ENCODE peak calls at places on chromosomes 16 and 17, in four cellular contexts. B is heart left ventricle; W is Panc1; T is CD8-positive, alpha-beta T cell. Y is an unnamed sample.

GRCh38 chr16:60110531-60110930 is 1376.4 kb upstream of the GOT2 start:
- DNase-seq in B (no peak), W (no peak), T (no peak), Y (no peak)

GRCh38 chr16:1552129-1552528 is 18.7 kb downstream of the TMEM204 start:
- DNase-seq in B (no peak), W (no peak), T (no peak), Y (no peak)

GRCh38 chr17:12415031-12415430 is 250.7 kb upstream of the MYOCD start:
- DNase-seq in B (no peak), W (no peak), T (no peak), Y (peak)

GRCh38 chr17:48816774-48817590 is at the start of gene TTLL6:
- DNase-seq in B (peak), W (no peak), T (peak), Y (no peak)

GRCh38 chr16:80015566-80015965 is 415.0 kb upstream of the MAF start:
- DNase-seq in B (no peak), W (no peak), T (no peak), Y (no peak)

GRCh38 chr17:64491995-64492394 is 4.9 kb downstream of the POLG2 start:
- DNase-seq in B (no peak), W (no peak), T (no peak), Y (no peak)

GRCh38 chr16:84616515-84616914 is 1.4 kb downstream of the COTL1 start:
- DNase-seq in B (no peak), W (no peak), T (peak), Y (no peak)

GRCh38 chr17:45261577-45262515 is at the start of gene SPATA32:
- DNase-seq in B (peak), W (no peak), T (peak), Y (no peak)

GRCh38 chr16:77273-77806 is 685 bp upstream of the MPG start:
- DNase-seq in B (peak), W (no peak), T (peak), Y (no peak)

GRCh38 chr17:48910370-48910769 is 2.2 kb downstream of the UBE2Z start:
- DNase-seq in B (no peak), W (no peak), T (no peak), Y (no peak)

GRCh38 chr16:54175552-54176375 is 110.8 kb downstream of the IRX3 start:
- DNase-seq in B (no peak), W (no peak), T (no peak), Y (no peak)
- TF ChIP-seq CTCF in B (no peak), W (no peak), T (no peak), Y (no peak)

GRCh38 chr16:89257757-89258465 is 40.4 kb downstream of the ZNF778 start:
- DNase-seq in B (no peak), W (no peak), T (no peak), Y (no peak)
- H3K4me3 ChIP-seq in B (no peak), W (peak), T (peak), Y (no peak)

DNA sequence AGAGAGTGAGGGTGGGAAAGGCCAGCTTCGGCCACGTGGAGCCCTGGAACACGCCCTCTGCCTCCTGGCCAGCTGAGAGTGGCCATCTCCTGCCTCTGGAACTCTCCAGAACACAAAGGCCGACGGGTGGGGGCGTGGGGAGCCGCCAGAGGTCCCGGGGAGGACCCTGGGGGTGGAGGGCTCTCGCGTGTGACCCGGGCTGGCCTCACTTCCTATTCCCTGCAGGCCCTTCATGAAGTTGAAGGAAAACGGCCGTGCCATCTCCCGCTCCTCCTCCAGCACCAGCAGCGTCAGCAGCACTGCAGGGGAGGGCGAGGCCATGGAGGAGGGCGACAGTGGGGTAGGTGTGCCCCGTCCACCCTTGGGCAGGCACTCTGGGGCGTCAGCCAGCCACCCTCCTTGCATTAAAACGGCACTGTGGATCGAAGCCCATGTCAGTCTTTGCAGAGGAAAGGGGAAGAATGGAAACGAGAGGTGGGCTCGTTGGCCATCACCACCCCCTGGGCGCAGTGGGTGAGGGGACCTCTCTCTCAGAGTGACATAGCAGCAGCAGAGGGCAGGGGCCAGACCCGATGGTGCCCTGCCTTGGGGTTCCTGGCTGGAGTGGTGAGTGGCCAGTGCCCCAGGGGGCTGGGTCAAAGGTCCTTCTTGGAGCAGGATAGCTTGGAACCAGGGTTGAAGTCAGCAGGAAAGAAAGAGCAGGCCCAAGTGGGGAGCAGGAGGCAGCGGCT is 37.1 kb downstream of the OR1D5 start:
- DNase-seq in B (no peak), W (no peak), T (no peak), Y (no peak)
- TF ChIP-seq CTCF in B (no peak), W (no peak), T (no peak), Y (no peak)

GRCh38 chr16:69069504-69069903 is 35.9 kb upstream of the HAS3 start:
- DNase-seq in B (no peak), W (no peak), T (no peak), Y (no peak)

GRCh38 chr16:69071036-69071435 is 34.4 kb upstream of the HAS3 start:
- DNase-seq in B (no peak), W (no peak), T (no peak), Y (no peak)

GRCh38 chr16:69073181-69073669 is 32.2 kb upstream of the HAS3 start:
- DNase-seq in B (no peak), W (peak), T (no peak), Y (peak)

GRCh38 chr16:69077251-69077650 is 28.2 kb upstream of the HAS3 start:
- DNase-seq in B (no peak), W (peak), T (no peak), Y (no peak)

DNA sequence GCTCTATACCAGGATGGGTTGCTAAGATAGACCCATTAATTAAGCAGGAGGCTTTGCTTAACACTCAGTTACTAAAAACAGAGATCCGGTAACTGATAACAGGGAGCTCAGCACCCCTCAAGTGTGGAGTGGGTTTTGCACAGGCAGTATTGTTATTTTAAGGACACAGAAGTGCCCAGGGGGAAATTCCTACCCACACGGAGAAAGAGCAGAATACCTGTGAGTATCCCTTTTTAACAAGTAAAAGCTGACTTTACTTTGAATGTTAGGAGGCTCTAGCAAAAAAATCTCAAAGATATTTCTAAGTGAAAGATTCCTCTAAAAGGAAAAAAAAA is 32.8 kb upstream of the HAS3 start:
- DNase-seq in B (no peak), W (no peak), T (no peak), Y (no peak)
- H3K4me3 ChIP-seq in B (no peak), W (no peak), T (no peak), Y (no peak)

DNA sequence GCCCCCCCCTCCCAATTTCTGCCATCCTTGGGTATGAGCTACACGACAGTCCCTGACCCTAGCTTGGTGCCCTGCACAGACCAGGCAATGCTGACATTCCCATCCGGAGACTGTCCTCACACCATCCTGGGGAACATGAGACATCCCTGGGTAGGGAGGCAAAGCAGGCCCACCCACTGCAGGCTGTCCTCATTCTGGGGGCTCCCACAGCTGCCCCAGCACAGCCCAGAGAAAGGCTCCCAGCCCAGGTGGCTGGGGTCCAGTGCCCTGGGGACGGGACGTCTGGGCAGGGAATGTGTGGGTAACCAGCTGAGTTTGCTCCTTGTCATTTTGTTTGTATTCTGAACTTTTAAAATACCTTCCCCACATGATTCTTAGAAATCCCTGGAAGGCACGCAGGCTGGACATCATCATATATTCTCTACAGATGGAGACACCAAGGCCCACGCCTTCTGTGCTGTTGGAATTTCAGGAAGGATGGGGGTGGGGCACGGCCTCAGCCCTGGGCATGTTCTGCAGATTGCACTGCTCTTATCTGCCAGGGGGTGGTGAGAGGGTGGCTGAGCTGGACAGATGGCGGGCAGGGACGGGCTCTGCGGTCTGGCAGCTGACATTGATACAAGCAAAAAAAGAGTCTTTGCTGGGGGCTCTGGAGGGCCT is 28.5 kb downstream of the LRRC75A start:
- DNase-seq in B (peak), W (no peak), T (no peak), Y (no peak)
- TF ChIP-seq CTCF in B (peak), W (no peak), T (no peak), Y (peak)

GRCh38 chr17:81342700-81343070 is 47.6 kb upstream of the SLC38A10 start:
- DNase-seq in B (no peak), W (no peak), T (no peak), Y (no peak)

GRCh38 chr17:81342062-81342699 is 47.1 kb upstream of the SLC38A10 start:
- DNase-seq in B (no peak), W (no peak), T (no peak), Y (no peak)

GRCh38 chr17:81339502-81340296 is 44.6 kb upstream of the SLC38A10 start:
- DNase-seq in B (no peak), W (no peak), T (no peak), Y (no peak)

GRCh38 chr17:81340606-81341346 is 45.7 kb upstream of the SLC38A10 start:
- DNase-seq in B (peak), W (no peak), T (no peak), Y (no peak)

DNA sequence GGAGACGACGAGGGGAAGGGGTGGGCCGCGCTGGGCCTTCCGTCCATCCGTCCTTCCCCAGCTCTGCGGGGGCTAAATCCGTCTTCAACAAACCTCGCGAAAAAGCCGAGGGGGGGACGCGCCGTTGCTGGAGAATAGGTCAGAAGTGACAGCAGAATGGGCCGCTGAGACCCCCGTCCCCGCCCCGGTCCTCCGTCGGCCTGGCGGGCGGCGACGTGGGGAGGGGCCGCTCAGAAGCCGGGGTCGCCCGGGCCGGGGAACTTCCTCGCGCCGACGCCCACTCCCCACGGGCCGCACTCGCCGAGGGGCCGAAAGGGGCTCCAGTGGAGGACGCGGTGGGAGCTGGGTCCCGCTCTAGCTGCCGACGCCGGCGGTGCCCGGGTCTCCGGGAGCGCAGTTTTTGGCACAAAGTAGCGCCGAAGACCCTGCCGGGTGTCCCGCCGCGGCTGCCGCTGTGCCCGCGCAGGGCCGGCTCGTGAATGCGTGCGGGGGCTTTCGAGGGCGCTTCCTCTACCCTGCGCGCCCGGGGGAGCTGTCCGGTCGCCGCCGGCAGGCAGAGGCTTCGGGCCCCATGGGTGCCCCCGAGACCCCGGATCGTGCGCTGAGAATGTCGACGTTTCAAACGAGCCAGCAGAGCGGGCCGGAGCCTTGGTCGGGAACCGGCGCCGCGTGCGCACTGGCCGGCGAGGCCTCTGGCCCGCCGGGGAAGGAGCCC is 46.4 kb upstream of the SLC38A10 start:
- DNase-seq in B (no peak), W (no peak), T (no peak), Y (no peak)
- H3K4me3 ChIP-seq in B (peak), W (peak), T (no peak), Y (no peak)